ENCODE peak calls at places on chromosomes 4 and X, in seven cellular contexts. E is IMR-90, C is A549, P is NB4, T is H54, Q is stomach, F is GM12891. D is an unnamed sample.

GRCh38 chr4:85565761-85566480 is 91.0 kb downstream of the ARHGAP24 start:
- DNase-seq in E (no peak), C (no peak), P (no peak), T (no peak), Q (no peak), F (no peak), D (no peak)

GRCh38 chr4:18840499-18840898 is 818.9 kb upstream of the LCORL start:
- DNase-seq in E (no peak), C (no peak), P (no peak), T (no peak), Q (no peak), F (no peak), D (no peak)

GRCh38 chrX:47628980-47629379 is 750 bp downstream of the CFP start:
- DNase-seq in E (no peak), C (no peak), P (peak; percentile 84), T (no peak), Q (no peak), F (no peak), D (no peak)

GRCh38 chr4:100076753-100077152 is 113.5 kb downstream of the DDIT4L start:
- DNase-seq in E (peak; percentile 14), C (peak; percentile 14), P (peak; percentile 4), T (no peak), Q (no peak), F (no peak), D (no peak)

GRCh38 chrX:13287816-13288215 is 32.0 kb downstream of the ATXN3L start:
- DNase-seq in E (peak; percentile 72), C (no peak), P (peak; percentile 7), T (no peak), Q (no peak), F (no peak), D (no peak)

GRCh38 chrX:56530011-56530410 is 33.4 kb upstream of the UBQLN2 start:
- DNase-seq in E (no peak), C (no peak), P (no peak), T (no peak), Q (no peak), F (no peak), D (no peak)

GRCh38 chr4:16011173-16011572 is 48.2 kb upstream of the FGFBP2 start:
- DNase-seq in E (no peak), C (no peak), P (no peak), T (no peak), Q (no peak), F (no peak), D (no peak)

GRCh38 chrX:71017396-71017939 is 50.7 kb downstream of the SNX12 start:
- DNase-seq in E (peak; percentile 4), C (no peak), P (no peak), T (no peak), Q (no peak), F (no peak), D (no peak)

DNA sequence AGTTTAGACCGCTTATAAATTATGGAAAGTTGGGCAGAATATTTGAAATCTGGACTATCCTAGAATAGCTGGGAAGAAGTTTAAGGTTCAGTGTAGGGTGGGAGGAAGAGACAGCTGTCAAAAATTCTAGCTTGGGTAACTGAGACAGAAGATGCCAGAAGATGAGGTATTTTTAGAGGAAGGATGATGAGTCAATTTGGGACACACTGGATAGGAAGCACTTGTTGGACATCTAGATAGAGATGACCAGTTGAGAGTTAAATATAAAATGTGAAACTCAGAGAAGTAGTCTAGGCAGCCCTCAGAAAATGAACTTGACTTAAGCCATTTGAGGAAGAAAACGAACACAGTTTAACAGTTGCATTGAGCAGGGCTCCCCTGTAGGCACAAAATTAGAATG is 137.9 kb upstream of the MAP9 start:
- DNase-seq in E (no peak), C (no peak), P (no peak), T (no peak), Q (no peak), F (no peak), D (no peak)
- TF ChIP-seq POLR2A in E (no peak), C (no peak), P (no peak), T (no peak), Q (no peak), F (no peak), D (no peak)

DNA sequence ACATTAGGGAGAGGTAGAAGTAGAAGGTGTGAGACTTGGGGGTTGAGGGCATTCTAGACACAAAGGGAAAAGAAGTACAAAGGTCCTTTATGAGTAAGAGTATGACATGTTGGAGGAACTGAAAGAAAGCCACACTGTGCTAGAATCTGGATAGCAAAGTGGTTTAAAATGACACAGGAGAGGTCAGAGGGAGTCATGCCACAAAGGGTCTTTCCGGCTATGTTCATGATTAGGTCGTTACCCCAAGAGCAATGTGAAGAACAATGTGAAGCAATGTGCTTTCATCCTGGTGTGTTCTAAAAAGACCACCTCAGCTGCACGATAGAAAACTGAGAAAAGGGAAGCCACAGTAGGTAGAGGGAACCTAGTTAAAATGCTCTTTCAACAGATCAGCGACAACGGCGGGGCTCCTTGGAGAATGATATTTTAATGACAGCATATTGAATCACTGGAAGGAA is 29.2 kb downstream of the SMIM14 start:
- DNase-seq in E (no peak), C (peak; percentile 37), P (peak; percentile 79), T (no peak), Q (no peak), F (no peak), D (no peak)
- TF ChIP-seq POLR2A in E (no peak), C (no peak), P (no peak), T (no peak), Q (no peak), F (peak; percentile 60), D (no peak)

DNA sequence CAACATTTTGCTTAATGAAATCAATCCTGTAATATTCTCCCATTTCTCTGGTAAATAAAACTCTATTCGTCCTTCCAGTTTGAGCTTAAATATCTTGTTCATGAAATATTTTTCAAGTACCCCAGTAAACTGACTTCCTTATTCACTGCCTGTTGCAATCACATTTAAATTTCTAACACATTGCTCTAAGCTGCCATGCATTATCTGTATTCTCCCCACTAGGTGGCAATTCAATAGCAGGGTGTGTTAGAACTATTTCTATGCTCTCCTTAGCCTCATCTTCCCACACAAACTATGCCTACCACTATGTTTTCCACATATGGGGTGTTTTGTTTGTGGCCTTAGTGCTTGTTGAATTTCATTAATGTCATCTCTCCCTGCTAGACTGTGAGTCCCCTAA is 377.1 kb upstream of the HS3ST1 start:
- DNase-seq in E (peak; percentile 1), C (peak; percentile 20), P (peak; percentile 58), T (no peak), Q (no peak), F (no peak), D (no peak)
- TF ChIP-seq POLR2A in E (no peak), C (no peak), P (no peak), T (no peak), Q (no peak), F (no peak), D (no peak)

GRCh38 chr4:122796801-122797404 is 29.7 kb upstream of the FGF2 start:
- DNase-seq in E (peak; percentile 28), C (no peak), P (no peak), T (no peak), Q (no peak), F (no peak), D (no peak)
- TF ChIP-seq POLR2A in E (no peak), C (no peak), P (no peak), T (no peak), Q (no peak), F (no peak), D (no peak)

D was measured in body of pancreas.